ENCODE peak calls at places on chromosomes 6 and 20, in nine cellular contexts. K is HL-60, H is endodermal cell, D is heart right ventricle, J is prostate gland, X is A549, P is breast epithelium, F is psoas muscle, G is HCT116. Z is an unnamed sample.

GRCh38 chr6:89313006-89313405 is 2.1 kb downstream of the GABRR2 start:
- DNase-seq in K (no peak), H (no peak), D (no peak), J (no peak), X (no peak), P (no peak), F (no peak), G (no peak), Z (no peak)

GRCh38 chr20:63156221-63156671 is 59.7 kb downstream of the YTHDF1 start:
- DNase-seq in K (no peak), H (no peak), D (peak; percentile 2), J (no peak), X (no peak), P (no peak), F (peak; percentile 15), G (no peak), Z (peak; percentile 70)

GRCh38 chr6:87700729-87701675 is 1.0 kb downstream of the AKIRIN2 start:
- DNase-seq in K (peak; percentile 61), H (peak; percentile 68), D (peak; percentile 33), J (peak; percentile 33), X (peak; percentile 63), P (no peak), F (peak; percentile 41), G (no peak), Z (no peak)

GRCh38 chr6:7730411-7730810 is 4.5 kb downstream of the BMP6 start:
- DNase-seq in K (no peak), H (no peak), D (no peak), J (no peak), X (no peak), P (no peak), F (no peak), G (no peak), Z (no peak)

GRCh38 chr6:29633532-29633901 is 534 bp upstream of the GABBR1 start:
- DNase-seq in K (no peak), H (no peak), D (no peak), J (no peak), X (no peak), P (no peak), F (no peak), G (no peak), Z (no peak)

GRCh38 chr6:34273242-34273805 is 24.5 kb upstream of the SMIM29 start:
- DNase-seq in K (peak; percentile 65), H (no peak), D (peak; percentile 55), J (no peak), X (no peak), P (no peak), F (peak; percentile 34), G (no peak), Z (no peak)

GRCh38 chr6:42450314-42451145 is 1.2 kb downstream of the TRERF1 start:
- DNase-seq in K (peak; percentile 61), H (peak; percentile 71), D (no peak), J (peak; percentile 35), X (no peak), P (no peak), F (no peak), G (no peak), Z (no peak)

GRCh38 chr20:21101453-21102251 is 4.5 kb downstream of the LINC00237 start:
- DNase-seq in K (no peak), H (peak; percentile 91), D (no peak), J (no peak), X (no peak), P (no peak), F (no peak), G (no peak), Z (no peak)

GRCh38 chr6:19434065-19434464 is 403.1 kb upstream of the ID4 start:
- DNase-seq in K (no peak), H (no peak), D (no peak), J (no peak), X (no peak), P (no peak), F (no peak), G (no peak), Z (no peak)

GRCh38 chr6:42963179-42963854 is 2.8 kb downstream of the GNMT start:
- DNase-seq in K (no peak), H (no peak), D (no peak), J (no peak), X (peak; percentile 12), P (no peak), F (no peak), G (no peak), Z (no peak)

GRCh38 chr20:58711266-58712051 is 18.9 kb downstream of the NPEPL1 start:
- DNase-seq in K (no peak), H (peak; percentile 41), D (no peak), J (peak; percentile 2), X (no peak), P (no peak), F (no peak), G (no peak), Z (peak; percentile 77)

GRCh38 chr20:63103402-63104311 is 96.9 kb upstream of the BHLHE23 start:
- DNase-seq in K (no peak), H (no peak), D (peak; percentile 5), J (no peak), X (peak; percentile 49), P (no peak), F (no peak), G (no peak), Z (peak; percentile 77)

GRCh38 chr6:29502181-29502580 is 14.4 kb upstream of the MAS1L start:
- DNase-seq in K (no peak), H (peak; percentile 26), D (no peak), J (no peak), X (no peak), P (no peak), F (no peak), G (no peak), Z (no peak)

GRCh38 chr6:141552031-141552430 is 580.7 kb upstream of the GJE1 start:
- DNase-seq in K (no peak), H (no peak), D (no peak), J (no peak), X (peak; percentile 22), P (no peak), F (no peak), G (no peak), Z (no peak)
- H3K4me3 ChIP-seq in K (no peak overlapping the region), H (no peak overlapping the region), D (no peak overlapping the region), J (no peak overlapping the region), X (no peak overlapping the region), P (no peak overlapping the region), F (no peak overlapping the region), G (no peak overlapping the region), Z (no peak overlapping the region)

GRCh38 chr6:121932071-121933009 is 467.1 kb upstream of the HSF2 start:
- DNase-seq in K (no peak), H (peak; percentile 93), D (no peak), J (no peak), X (peak; percentile 17), P (no peak), F (peak; percentile 23), G (peak; percentile 61), Z (no peak)
- H3K27ac ChIP-seq in K (no peak overlapping the region), H (no peak overlapping the region), D (no peak overlapping the region), J (no peak overlapping the region), X (no peak overlapping the region), P (no peak overlapping the region), F (no peak overlapping the region), G (no peak overlapping the region), Z (no peak overlapping the region)

GRCh38 chr20:57611605-57612311 is 8.5 kb downstream of the ZBP1 start:
- DNase-seq in K (no peak), H (peak; percentile 25), D (no peak), J (no peak), X (no peak), P (no peak), F (no peak), G (no peak), Z (peak; percentile 78)

GRCh38 chr20:57610261-57610952 is 9.8 kb downstream of the ZBP1 start:
- DNase-seq in K (no peak), H (no peak), D (no peak), J (no peak), X (no peak), P (peak; percentile 27), F (no peak), G (no peak), Z (peak; percentile 82)

GRCh38 chr20:57609086-57609841 is 11.0 kb downstream of the ZBP1 start:
- DNase-seq in K (no peak), H (no peak), D (no peak), J (no peak), X (no peak), P (peak; percentile 27), F (no peak), G (no peak), Z (no peak)

GRCh38 chr20:57608516-57608915 is 11.7 kb downstream of the ZBP1 start:
- DNase-seq in K (no peak), H (no peak), D (no peak), J (no peak), X (no peak), P (peak; percentile 37), F (no peak), G (no peak), Z (no peak)

GRCh38 chr20:57609842-57610167 is 10.4 kb downstream of the ZBP1 start:
- DNase-seq in K (no peak), H (no peak), D (no peak), J (no peak), X (no peak), P (no peak), F (no peak), G (no peak), Z (no peak)
- TF ChIP-seq CTCF in K (no peak), H (peak; percentile 61), D (no peak), J (no peak), X (no peak), P (no peak), F (no peak), G (peak; percentile 10), Z (no peak)

GRCh38 chr6:84768442-84769174 is 4.2 kb upstream of the TBX18 start:
- DNase-seq in K (no peak), H (peak; percentile 81), D (no peak), J (no peak), X (peak; percentile 71), P (no peak), F (no peak), G (no peak), Z (no peak)
- H3K4me3 ChIP-seq in K (no peak overlapping the region), H (peak overlapping the region; percentile 78), D (peak overlapping the region; percentile 39), J (no peak overlapping the region), X (peak overlapping the region; percentile 55), P (peak overlapping the region; percentile 19), F (peak overlapping the region; percentile 15), G (peak overlapping the region; percentile 57), Z (no peak overlapping the region)

GRCh38 chr6:106163446-106163965 is 77.4 kb downstream of the PRDM1 start:
- DNase-seq in K (peak; percentile 63), H (peak; percentile 79), D (no peak), J (no peak), X (no peak), P (no peak), F (peak; percentile 23), G (no peak), Z (no peak)
- H3K27ac ChIP-seq in K (peak overlapping the region; percentile 69), H (no peak overlapping the region), D (peak overlapping the region; percentile 14), J (no peak overlapping the region), X (peak overlapping the region; percentile 24), P (peak overlapping the region; percentile 92), F (no peak overlapping the region), G (no peak overlapping the region), Z (no peak overlapping the region)

GRCh38 chr6:1313755-1314503 is 2.0 kb downstream of the FOXQ1 start:
- DNase-seq in K (no peak), H (peak; percentile 89), D (no peak), J (peak; percentile 51), X (peak; percentile 59), P (no peak), F (no peak), G (peak; percentile 15), Z (no peak)
- TF ChIP-seq CTCF in K (no peak), H (peak; percentile 78), D (peak; percentile 37), J (peak; percentile 85), X (peak; percentile 67), P (peak; percentile 28), F (peak; percentile 42), G (peak; percentile 42), Z (peak; percentile 73)